ENCODE peak calls at places on chromosomes 2 and 18, in five cellular contexts. O, E, P, V and R are unnamed samples.

GRCh38 chr2:24909555-24910177 is 10.4 kb downstream of the ADCY3 start:
- DNase-seq in V (no peak), P (no peak), E (no peak), O (no peak), R (no peak)

GRCh38 chr2:70304501-70304900 is 2.6 kb upstream of the FAM136A start:
- DNase-seq in E (no peak), P (no peak), O (no peak), V (no peak), R (no peak)

GRCh38 chr2:33620-34019 is 12.7 kb downstream of the FAM110C start:
- DNase-seq in V (no peak), O (no peak), E (no peak), P (no peak), R (no peak)

GRCh38 chr18:36532394-36532793 is 234.9 kb downstream of the FHOD3 start:
- DNase-seq in E (no peak), O (no peak), V (no peak), P (no peak), R (no peak)

GRCh38 chr18:75139226-75139911 is 69.6 kb downstream of the PTGR3 start:
- DNase-seq in P (no peak), E (no peak), V (no peak), O (no peak), R (no peak)

GRCh38 chr2:231576465-231576864 is 16.2 kb upstream of the TEX44 start:
- DNase-seq in O (no peak), E (no peak), V (no peak), P (no peak), R (no peak)

GRCh38 chr2:168454737-168455691 is 1.1 kb upstream of the CERS6 start:
- DNase-seq in E (no peak), V (no peak), P (no peak), O (no peak), R (no peak)

GRCh38 chr2:119255760-119256573 is 32.3 kb downstream of the STEAP3 start:
- DNase-seq in O (no peak), P (no peak), V (no peak), E (no peak), R (no peak)

GRCh38 chr2:190497428-190497827 is 37.1 kb downstream of the NEMP2 start:
- DNase-seq in O (no peak), E (no peak), P (no peak), V (no peak), R (no peak)

GRCh38 chr18:43863180-43863579 is 585.9 kb upstream of the SYT4 start:
- DNase-seq in O (peak; percentile 28), E (no peak), P (no peak), V (no peak), R (no peak)

GRCh38 chr18:3886575-3887322 is 436.8 kb downstream of the TGIF1 start:
- DNase-seq in O (no peak), V (no peak), E (no peak), P (no peak), R (no peak)

GRCh38 chr2:230418341-230419016 is 2.5 kb downstream of the SP100 start:
- DNase-seq in P (no peak), V (no peak), E (no peak), O (no peak), R (no peak)

GRCh38 chr18:8341481-8342230 is 267.6 kb upstream of the RAB12 start:
- DNase-seq in P (no peak), V (no peak), O (no peak), E (no peak), R (no peak)

GRCh38 chr2:40488101-40488598 is 36.3 kb upstream of the SLC8A1 start:
- DNase-seq in P (no peak), V (no peak), O (no peak), E (no peak), R (no peak)

GRCh38 chr18:41645600-41646360 is 309.3 kb upstream of the PIK3C3 start:
- DNase-seq in P (no peak), E (no peak), O (no peak), V (no peak), R (no peak)

GRCh38 chr2:46298272-46298521 is 990 bp downstream of the EPAS1 start:
- DNase-seq in V (peak; percentile 24), E (no peak), P (no peak), O (peak; percentile 31), R (no peak)

GRCh38 chr18:68935686-68936085 is 137.8 kb downstream of the CCDC102B start:
- DNase-seq in E (no peak), V (no peak), P (no peak), O (no peak), R (no peak)

GRCh38 chr2:211875488-211875887 is 663.1 kb downstream of the ERBB4 start:
- DNase-seq in P (no peak), E (no peak), V (no peak), O (no peak), R (no peak)

GRCh38 chr2:119421304-119421703 is 10.3 kb upstream of the TMEM37 start:
- DNase-seq in E (no peak), O (no peak), V (no peak), P (no peak), R (no peak)

GRCh38 chr2:84474176-84474575 is 15.1 kb upstream of the SUCLG1 start:
- DNase-seq in V (no peak), E (no peak), O (no peak), P (no peak), R (no peak)

GRCh38 chr2:156124458-156124857 is 208.1 kb downstream of the NR4A2 start:
- DNase-seq in E (no peak), P (no peak), V (no peak), O (no peak), R (no peak)

GRCh38 chr2:156132941-156133340 is 199.6 kb downstream of the NR4A2 start:
- DNase-seq in E (no peak), V (no peak), P (no peak), O (no peak), R (no peak)

GRCh38 chr2:156125018-156125417 is 207.5 kb downstream of the NR4A2 start:
- DNase-seq in O (no peak), E (no peak), V (no peak), P (no peak), R (no peak)

GRCh38 chr2:156132130-156132529 is 200.4 kb downstream of the NR4A2 start:
- DNase-seq in P (no peak), V (no peak), E (no peak), O (no peak), R (no peak)

DNA sequence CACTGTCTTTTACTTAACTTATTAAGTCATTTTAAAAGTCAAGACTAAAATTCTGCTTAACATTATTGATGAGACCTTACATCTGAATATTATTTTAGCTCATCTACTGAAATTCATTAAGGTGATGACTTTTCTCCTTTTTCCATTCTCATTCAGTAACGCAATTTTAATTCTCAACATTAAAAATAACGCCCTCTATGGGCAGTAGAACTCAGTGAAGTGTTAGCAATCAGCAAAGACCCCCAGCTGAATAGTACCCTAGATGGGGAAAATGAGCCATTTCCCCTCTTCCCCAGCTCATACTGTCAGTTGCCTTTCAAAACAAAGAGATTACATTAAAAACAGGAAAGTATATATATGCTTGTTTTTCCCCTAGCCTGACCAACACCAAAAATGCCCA is 203.3 kb downstream of the NR4A2 start:
- DNase-seq in O (no peak), P (no peak), E (no peak), V (no peak), R (no peak)
- TF ChIP-seq CTCF in O (no peak), P (peak; percentile 21), E (no peak), V (no peak), R (no peak)

DNA sequence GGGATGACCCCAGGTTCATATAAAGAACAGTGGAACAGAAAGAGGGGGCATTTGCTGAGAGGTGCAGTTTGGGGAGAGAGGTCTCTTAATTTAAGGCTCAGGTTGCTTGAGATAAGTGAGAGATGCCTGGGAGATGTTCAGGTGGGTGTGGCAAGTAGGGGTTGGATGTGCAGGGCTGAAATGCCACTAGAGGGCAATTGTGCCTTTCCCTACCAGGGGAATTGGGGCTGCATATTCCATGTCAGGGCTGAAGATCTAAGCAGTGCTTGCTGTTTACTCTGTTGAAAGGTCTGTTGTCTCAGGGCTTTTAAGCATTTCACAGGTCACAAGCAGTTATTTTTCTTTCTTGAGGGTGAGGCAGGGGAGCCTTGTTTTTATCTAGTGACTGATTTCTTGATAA is 7.8 kb downstream of the CCDC85A start:
- DNase-seq in V (no peak), E (no peak), O (no peak), P (peak; percentile 25), R (no peak)
- TF ChIP-seq CTCF in V (no peak), E (no peak), O (no peak), P (peak; percentile 33), R (no peak)

DNA sequence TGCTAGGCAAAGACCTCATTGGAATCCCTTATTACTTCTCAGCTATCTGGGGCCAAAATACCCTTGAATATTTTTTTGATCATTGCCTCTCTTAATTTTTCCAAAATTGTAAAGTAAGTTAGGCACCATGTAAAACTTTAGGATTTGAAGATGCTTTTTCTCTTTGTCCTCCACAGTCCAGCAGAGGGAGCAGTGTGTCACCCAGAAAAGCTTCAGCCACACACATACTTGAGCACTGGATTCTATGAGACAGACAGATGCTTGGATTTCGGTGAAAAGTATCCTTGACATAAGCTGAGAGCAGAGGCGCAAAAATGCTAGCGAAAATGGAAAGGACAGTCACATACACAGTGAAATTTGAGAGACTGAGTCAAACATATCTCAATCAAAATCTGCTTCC is 74.7 kb upstream of the KCNJ3 start:
- DNase-seq in O (peak; percentile 32), P (peak; percentile 31), V (no peak), E (no peak), R (no peak)
- TF ChIP-seq CTCF in O (peak; percentile 74), P (peak; percentile 84), V (no peak), E (no peak), R (no peak)

GRCh38 chr2:81266106-81266505 is 961.6 kb upstream of the LRRTM1 start:
- DNase-seq in O (no peak), V (no peak), E (no peak), P (no peak), R (no peak)
- TF ChIP-seq CTCF in O (no peak), V (no peak), E (no peak), P (peak; percentile 46), R (no peak)